ENCODE peak calls at places on chromosomes 3 and 15, in six cellular contexts. Q is aorta, T is IMR-90, O is left ventricle myocardium inferior, W is ovary, M is adipocyte. I is an unnamed sample.
A peak's percentile ranks its signal among the peaks of the same experiment; 100 is the strongest.

GRCh38 chr3:133547432-133548041 is 25.9 kb upstream of the CDV3 start:
- DNase-seq in W (peak; percentile 33), Q (no peak), O (peak; percentile 16), T (peak; percentile 74), M (peak; percentile 80), I (peak; percentile 68)

GRCh38 chr15:66730168-66731014 is 28.4 kb downstream of the SMAD6 start:
- DNase-seq in O (no peak), W (no peak), M (peak; percentile 39), Q (no peak), T (peak; percentile 76), I (peak; percentile 49)

GRCh38 chr3:21417991-21418390 is 333.0 kb downstream of the ZNF385D start:
- DNase-seq in W (no peak), T (no peak), M (peak; percentile 2), Q (no peak), O (no peak), I (no peak)

GRCh38 chr3:52843116-52843865 is 8.5 kb upstream of the MUSTN1 start:
- DNase-seq in M (no peak), T (no peak), O (no peak), W (no peak), Q (peak; percentile 51), I (no peak)

GRCh38 chr15:67882487-67883227 is 42.8 kb upstream of the RNU6-1 start:
- DNase-seq in W (no peak), Q (no peak), M (peak; percentile 19), O (no peak), T (peak; percentile 8), I (no peak)

GRCh38 chr15:30770759-30771158 is 133.0 kb upstream of the FAN1 start:
- DNase-seq in T (no peak), Q (no peak), W (no peak), M (no peak), O (no peak), I (no peak)

GRCh38 chr15:57496946-57497944 is 94.5 kb upstream of the MYZAP start:
- DNase-seq in W (no peak), O (no peak), M (no peak), T (no peak), Q (no peak), I (no peak)

GRCh38 chr3:152402698-152403456 is 134.1 kb downstream of the MBNL1 start:
- DNase-seq in Q (no peak), W (no peak), M (no peak), O (no peak), T (peak; percentile 24), I (no peak)

GRCh38 chr15:101099183-101099582 is 152.7 kb downstream of the CHSY1 start:
- DNase-seq in M (no peak), T (no peak), Q (peak; percentile 69), O (no peak), W (no peak), I (no peak)

GRCh38 chr15:69120732-69121131 is 39.7 kb upstream of the GLCE start:
- DNase-seq in M (no peak), T (no peak), O (no peak), Q (no peak), W (no peak), I (no peak)

GRCh38 chr15:31212956-31213694 is 111.6 kb upstream of the TRPM1 start:
- DNase-seq in W (no peak), Q (no peak), M (peak; percentile 32), T (no peak), O (no peak), I (no peak)

GRCh38 chr15:41001524-41001923 is 48.3 kb downstream of the CHAC1 start:
- DNase-seq in W (no peak), Q (no peak), O (no peak), T (no peak), M (no peak), I (no peak)

GRCh38 chr15:40995656-40996055 is 42.4 kb downstream of the CHAC1 start:
- DNase-seq in O (no peak), M (no peak), W (no peak), T (no peak), Q (no peak), I (no peak)

DNA sequence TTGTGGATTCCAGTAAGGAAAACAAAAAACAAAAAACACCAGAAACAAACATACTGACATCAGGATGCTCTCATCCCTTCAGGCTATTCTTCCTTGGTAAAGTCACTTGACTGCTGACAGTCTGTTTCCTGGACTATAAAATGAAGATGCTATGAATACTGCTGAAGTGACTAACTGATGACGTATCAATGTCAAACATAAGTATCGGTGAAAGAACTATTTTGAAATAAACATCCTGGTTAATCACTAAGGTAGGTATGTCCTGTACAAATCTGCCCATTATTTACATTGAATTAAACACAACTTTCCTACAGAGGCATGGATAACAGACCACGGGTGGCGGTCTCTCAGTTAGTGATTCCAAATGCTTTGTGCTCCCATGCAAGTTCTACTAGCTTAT is 45.9 kb downstream of the CHAC1 start:
- DNase-seq in M (peak; percentile 47), T (peak; percentile 98), Q (no peak), W (no peak), O (no peak), I (no peak)
- H3K36me3 ChIP-seq in M (peaks cover 80% of the 10 kb centered on the region), T (peaks cover 21% of the 10 kb centered on the region), Q (peaks cover 2% of the 10 kb centered on the region), W (no peaks in the 10 kb centered on the region), O (peaks cover 58% of the 10 kb centered on the region), I (peaks cover 21% of the 10 kb centered on the region)

DNA sequence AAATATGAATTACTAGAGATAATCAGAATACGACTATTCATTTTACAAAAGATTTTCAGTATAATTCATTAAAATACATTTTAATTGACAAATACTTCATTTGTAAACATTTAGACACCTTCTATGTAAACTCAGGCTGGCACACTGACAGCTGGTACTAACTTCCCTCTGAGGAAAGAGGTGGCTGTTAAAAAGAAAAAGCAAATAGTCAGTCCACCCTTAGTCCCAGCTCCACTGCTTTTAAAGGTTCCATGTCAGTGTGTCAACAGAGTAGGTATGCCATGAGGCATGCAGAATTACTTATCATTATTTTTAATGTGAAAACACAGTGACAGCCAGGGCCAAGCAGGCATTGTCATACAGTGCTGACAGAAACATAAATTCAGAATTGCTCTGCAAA is 16.1 kb downstream of the TM6SF1 start:
- DNase-seq in W (no peak), M (no peak), O (no peak), Q (no peak), T (no peak), I (no peak)
- H3K4me3 ChIP-seq in W (no peak overlapping the region), M (no peak overlapping the region), O (no peak overlapping the region), Q (no peak overlapping the region), T (no peak overlapping the region), I (no peak overlapping the region)

DNA sequence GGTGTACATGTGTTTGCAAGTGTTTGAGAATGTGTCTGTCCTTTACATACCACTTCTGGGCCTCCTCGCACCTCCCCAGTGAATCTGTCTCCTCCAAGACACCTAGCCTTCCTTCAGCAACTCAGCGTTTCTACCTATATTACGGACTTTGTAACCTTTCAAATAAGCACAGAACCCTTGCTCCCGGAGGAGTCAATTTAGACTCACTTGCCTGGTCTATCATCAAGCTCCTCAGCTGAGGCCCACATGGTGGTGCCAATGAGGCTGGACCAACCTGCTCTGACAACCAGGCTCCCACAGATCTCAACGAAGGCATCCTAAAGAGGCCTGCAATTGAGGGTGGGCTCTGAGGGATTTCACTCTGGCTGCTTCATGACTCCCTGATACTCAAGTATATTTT is 32.8 kb upstream of the TIMP4 start:
- DNase-seq in T (no peak), Q (no peak), O (no peak), W (no peak), M (no peak), I (no peak)
- H3K4me1 ChIP-seq in T (peaks cover 37% of the 10 kb centered on the region), Q (peaks cover 6% of the 10 kb centered on the region), O (peaks cover 7% of the 10 kb centered on the region), W (peaks cover 13% of the 10 kb centered on the region), M (peaks cover 54% of the 10 kb centered on the region), I (peaks cover 22% of the 10 kb centered on the region)

DNA sequence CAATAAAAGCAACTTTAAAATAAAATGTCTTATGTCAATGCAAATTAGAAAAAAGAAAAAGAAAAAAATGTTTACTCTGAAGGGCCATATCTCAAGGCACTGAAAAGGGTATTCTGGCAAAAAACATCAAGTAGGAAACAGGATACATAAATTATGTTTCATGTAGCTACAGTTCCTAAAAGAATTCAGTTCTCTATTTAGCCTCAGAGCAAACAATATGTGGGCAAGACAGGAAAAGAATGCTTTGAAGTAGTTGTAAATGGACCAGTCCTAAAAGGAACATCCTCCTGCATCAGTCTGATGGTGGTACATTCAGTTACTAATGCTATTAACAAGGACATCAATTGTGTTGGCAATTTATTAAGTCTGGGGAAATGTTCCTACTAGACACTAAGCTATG is 8.1 kb downstream of the COMMD2 start:
- DNase-seq in W (no peak), Q (no peak), O (no peak), M (no peak), T (no peak), I (no peak)
- H3K36me3 ChIP-seq in W (no peaks in the 10 kb centered on the region), Q (no peaks in the 10 kb centered on the region), O (peaks cover 98% of the 10 kb centered on the region), M (peaks cover 80% of the 10 kb centered on the region), T (peaks cover 20% of the 10 kb centered on the region), I (peaks cover 14% of the 10 kb centered on the region)